ENCODE peak calls at places on chromosomes 5 and 9, in nine cellular contexts. K, F, M, O, B, G, Z, Q and V are unnamed samples.
A peak's percentile ranks its signal among the peaks of the same experiment; 100 is the strongest.

GRCh38 chr5:127652952-127653611 is 4.2 kb downstream of the CTXN3 start:
- DNase-seq in Z (no peak), G (no peak), Q (no peak), O (no peak), K (no peak), M (no peak), B (no peak), F (no peak), V (no peak)

GRCh38 chr5:51892680-51893079 is 509.4 kb downstream of the ISL1 start:
- DNase-seq in K (no peak), Q (no peak), F (no peak), O (no peak), Z (no peak), G (no peak), B (no peak), M (no peak), V (no peak)

GRCh38 chr5:59758566-59758965 is 135.0 kb downstream of the PDE4D start:
- DNase-seq in B (no peak), Q (no peak), F (no peak), O (no peak), M (no peak), K (no peak), Z (no peak), G (no peak), V (no peak)

GRCh38 chr5:13865317-13865716 is 79.2 kb downstream of the DNAH5 start:
- DNase-seq in O (no peak), F (no peak), Q (no peak), B (no peak), M (no peak), G (no peak), K (no peak), Z (no peak), V (no peak)

GRCh38 chr9:78821126-78821822 is 524.3 kb downstream of the PSAT1 start:
- DNase-seq in Z (no peak), O (peak; percentile 34), Q (no peak), F (no peak), M (peak; percentile 23), G (no peak), K (no peak), B (no peak), V (no peak)

GRCh38 chr5:171080151-171080938 is 218.5 kb downstream of the RANBP17 start:
- DNase-seq in F (no peak), B (no peak), M (peak; percentile 5), G (no peak), Z (no peak), K (no peak), O (no peak), Q (no peak), V (no peak)

GRCh38 chr9:115883467-115884329 is 269.9 kb upstream of the PAPPA start:
- DNase-seq in K (no peak), B (no peak), F (no peak), Z (peak; percentile 10), M (peak; percentile 69), G (no peak), O (peak; percentile 47), Q (no peak), V (no peak)

GRCh38 chr5:157108961-157109360 is at the start of gene HAVCR2:
- DNase-seq in M (no peak), B (no peak), K (no peak), O (no peak), Z (no peak), F (no peak), G (peak; percentile 86), Q (no peak), V (no peak)

GRCh38 chr5:114305402-114306207 is 56.3 kb upstream of the KCNN2 start:
- DNase-seq in O (peak; percentile 55), B (no peak), K (no peak), Z (peak; percentile 30), F (no peak), G (no peak), Q (no peak), M (peak; percentile 60), V (no peak)

GRCh38 chr9:128636024-128636390 is 20.6 kb downstream of the DYNC2I2 start:
- DNase-seq in B (no peak), Q (no peak), O (peak; percentile 58), M (peak; percentile 43), K (no peak), F (no peak), G (no peak), Z (no peak), V (no peak)

GRCh38 chr5:118405650-118406061 is 582.7 kb downstream of the DTWD2 start:
- DNase-seq in Z (no peak), O (peak; percentile 2), B (no peak), Q (no peak), F (no peak), K (no peak), G (peak; percentile 66), M (peak; percentile 55), V (no peak)

GRCh38 chr5:395156-395920 is 47.6 kb upstream of the EXOC3 start:
- DNase-seq in Z (peak; percentile 59), K (no peak), B (peak; percentile 94), G (peak; percentile 72), M (peak; percentile 63), F (no peak), O (no peak), Q (peak; percentile 92), V (no peak)

GRCh38 chr9:128081052-128081451 is 13.0 kb downstream of the SLC25A25 start:
- DNase-seq in G (no peak), F (no peak), K (no peak), B (peak; percentile 83), Z (peak; percentile 96), Q (peak; percentile 87), O (no peak), M (peak; percentile 94), V (no peak)

GRCh38 chr9:14769235-14769580 is 46.7 kb upstream of the CER1 start:
- DNase-seq in O (peak; percentile 28), B (no peak), G (no peak), F (no peak), Z (no peak), M (peak; percentile 23), K (no peak), Q (no peak), V (peak; percentile 2)

GRCh38 chr5:160169326-160169725 is 50.1 kb upstream of the PWWP2A start:
- DNase-seq in G (no peak), K (no peak), Q (peak; percentile 84), B (peak; percentile 91), F (no peak), M (no peak), O (no peak), Z (peak; percentile 62), V (peak; percentile 87)

GRCh38 chr9:109517798-109518435 is 19.8 kb upstream of the PTPN3 start:
- DNase-seq in F (no peak), G (no peak), Q (no peak), K (no peak), O (no peak), B (no peak), M (no peak), Z (no peak), V (no peak)

GRCh38 chr5:164191240-164191639 is 685.8 kb downstream of the MAT2B start:
- DNase-seq in Z (no peak), O (no peak), F (no peak), M (no peak), K (no peak), B (no peak), Q (no peak), G (no peak), V (no peak)

GRCh38 chr5:145500712-145501111 is 334.4 kb downstream of the PRELID2 start:
- DNase-seq in O (no peak), K (no peak), Q (no peak), F (no peak), G (no peak), M (peak; percentile 94), Z (no peak), B (no peak), V (no peak)

GRCh38 chr5:80438739-80439138 is 30.9 kb downstream of the ZFYVE16 start:
- DNase-seq in K (no peak), Z (no peak), B (no peak), O (no peak), G (no peak), F (no peak), M (no peak), Q (no peak), V (no peak)

GRCh38 chr9:34070601-34071340 is 22.1 kb upstream of the UBAP2 start:
- DNase-seq in F (no peak), Q (no peak), B (no peak), K (no peak), G (no peak), M (no peak), O (no peak), Z (no peak), V (no peak)

GRCh38 chr5:93296338-93296737 is 284.7 kb downstream of the NR2F1-AS1 start:
- DNase-seq in Z (no peak), F (no peak), K (no peak), Q (no peak), G (no peak), M (no peak), O (no peak), B (no peak), V (no peak)

GRCh38 chr9:2134391-2134790 is 119.2 kb downstream of the SMARCA2 start:
- DNase-seq in O (no peak), K (no peak), Q (no peak), B (no peak), Z (no peak), G (no peak), M (no peak), F (no peak), V (no peak)